ENCODE peak calls at places on chromosomes 3 and 15, in ten cellular contexts. N, X, Y, P, O, Z, W, I, G and D are unnamed samples.

GRCh38 chr15:54990793-54991192 is 205.9 kb downstream of the RSL24D1 start:
- DNase-seq in N (no peak), X (no peak), Y (no peak), P (no peak), O (no peak), Z (no peak), W (no peak), I (no peak), G (no peak), D (no peak)

GRCh38 chr3:15982667-15983145 is 184.9 kb upstream of the ANKRD28 start:
- DNase-seq in N (peak), X (no peak), Y (peak), P (no peak), O (no peak), Z (no peak), W (no peak), I (no peak), G (no peak), D (peak)

GRCh38 chr3:128487813-128488635 is 5.0 kb downstream of the GATA2 start:
- DNase-seq in N (peak), X (peak), Y (peak), P (peak), O (no peak), Z (peak), W (peak), I (no peak), G (peak), D (peak)

GRCh38 chr3:12484983-12485327 is 675 bp downstream of the TSEN2 start:
- DNase-seq in N (no peak), X (no peak), Y (no peak), P (no peak), O (no peak), Z (no peak), W (no peak), I (no peak), G (no peak), D (no peak)

GRCh38 chr3:172334743-172335142 is 113.5 kb downstream of the GHSR start:
- DNase-seq in N (no peak), X (no peak), Y (no peak), P (no peak), O (no peak), Z (no peak), W (no peak), I (no peak), G (no peak), D (no peak)

GRCh38 chr3:39067286-39067685 is 15.5 kb downstream of the WDR48 start:
- DNase-seq in N (no peak), X (no peak), Y (peak), P (no peak), O (no peak), Z (no peak), W (no peak), I (no peak), G (no peak), D (no peak)

GRCh38 chr15:35738370-35738769 is 192.4 kb upstream of the DPH6 start:
- DNase-seq in N (no peak), X (no peak), Y (no peak), P (no peak), O (no peak), Z (no peak), W (no peak), I (no peak), G (no peak), D (no peak)

GRCh38 chr15:98900382-98900781 is 107.2 kb downstream of the PGPEP1L start:
- DNase-seq in N (no peak), X (no peak), Y (peak), P (no peak), O (no peak), Z (no peak), W (no peak), I (no peak), G (no peak), D (peak)

GRCh38 chr3:149080699-149081091 is 5.6 kb downstream of the HLTF start:
- DNase-seq in N (no peak), X (no peak), Y (peak), P (no peak), O (no peak), Z (no peak), W (no peak), I (no peak), G (no peak), D (no peak)

GRCh38 chr3:24364359-24364758 is 130.3 kb downstream of the THRB start:
- DNase-seq in N (no peak), X (no peak), Y (no peak), P (no peak), O (no peak), Z (no peak), W (no peak), I (no peak), G (no peak), D (no peak)